ENCODE peak calls at places on chromosomes 11 and 22, in six cellular contexts. V, X, N, L, D and Y are unnamed samples. For H3K36me3, the result is how much of the 10 kb centered on the place peaks cover.

GRCh38 chr22:40322061-40322460 is 24.2 kb upstream of the ADSL start:
- DNase-seq in V (peak), X (no peak), N (no peak), L (no peak), D (no peak), Y (no peak)

GRCh38 chr11:40401132-40401853 is 1058.2 kb downstream of the LRRC4C start:
- DNase-seq in V (no peak), X (no peak), N (no peak), L (no peak), D (no peak), Y (no peak)

GRCh38 chr22:41947181-41948080 is 479 bp upstream of the CENPM start:
- DNase-seq in V (no peak), X (no peak), N (no peak), L (no peak), D (no peak), Y (no peak)

GRCh38 chr11:19817870-19818269 is 105.2 kb downstream of the NAV2 start:
- DNase-seq in V (no peak), X (no peak), N (no peak), L (no peak), D (no peak), Y (no peak)

GRCh38 chr22:39374191-39374590 is 24.4 kb downstream of the SYNGR1 start:
- DNase-seq in V (no peak), X (no peak), N (no peak), L (no peak), D (no peak), Y (no peak)

GRCh38 chr11:102387056-102387781 is 40.2 kb downstream of the BIRC2 start:
- DNase-seq in V (no peak), X (no peak), N (peak), L (no peak), D (no peak), Y (no peak)

GRCh38 chr11:117824571-117825537 is at the start of gene FXYD2:
- DNase-seq in V (peak), X (peak), N (no peak), L (no peak), D (no peak), Y (no peak)

GRCh38 chr22:36366291-36366708 is 21.5 kb downstream of the MYH9 start:
- DNase-seq in V (peak), X (no peak), N (no peak), L (no peak), D (no peak), Y (peak)

GRCh38 chr22:29308148-29308790 is 1.8 kb downstream of the GAS2L1 start:
- DNase-seq in V (no peak), X (no peak), N (no peak), L (no peak), D (no peak), Y (no peak)

GRCh38 chr11:68036717-68037239 is 2.0 kb upstream of the TCIRG1 start:
- DNase-seq in V (no peak), X (peak), N (no peak), L (peak), D (no peak), Y (peak)

GRCh38 chr11:102347526-102348331 is 715 bp downstream of the BIRC2 start:
- DNase-seq in V (peak), X (no peak), N (peak), L (no peak), D (peak), Y (peak)

GRCh38 chr11:45473491-45473890 is 187.3 kb upstream of the SYT13 start:
- DNase-seq in V (no peak), X (no peak), N (no peak), L (no peak), D (no peak), Y (no peak)
- H3K4me3 ChIP-seq in V (no peak), X (no peak), N (no peak), L (no peak), D (no peak), Y (no peak)

GRCh38 chr11:70281114-70281729 is 10.7 kb downstream of the PPFIA1 start:
- DNase-seq in V (peak), X (no peak), N (peak), L (no peak), D (no peak), Y (peak)
- H3K36me3 ChIP-seq in V (under half), X (under half), N (under half), L (under half), D (under half), Y (under half)

DNA sequence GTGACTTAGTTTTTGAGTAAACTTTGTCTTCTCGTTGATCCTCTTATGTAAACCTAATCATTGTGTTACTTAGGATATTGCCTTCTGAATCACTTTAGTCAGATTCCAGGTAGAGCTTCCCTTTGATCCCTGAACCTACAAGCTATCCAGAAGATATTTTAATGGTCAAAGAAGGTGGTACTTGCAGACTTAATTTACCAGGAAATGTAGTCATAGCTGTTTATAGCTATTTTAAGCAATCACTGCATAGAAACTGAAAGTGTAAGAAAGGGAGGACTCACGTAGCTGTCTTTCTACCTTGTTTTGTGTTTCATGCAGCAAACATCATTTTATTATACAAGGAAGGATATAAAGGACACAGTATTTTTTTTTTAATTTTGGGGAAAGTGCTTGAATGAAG is 189.5 kb downstream of the DDX10 start:
- DNase-seq in V (no peak), X (no peak), N (no peak), L (no peak), D (no peak), Y (no peak)
- H3K4me3 ChIP-seq in V (no peak), X (no peak), N (peak), L (no peak), D (no peak), Y (no peak)

GRCh38 chr22:46869848-46870441 is 107.5 kb downstream of the TBC1D22A start:
- DNase-seq in V (peak), X (no peak), N (no peak), L (no peak), D (no peak), Y (no peak)
- H3K36me3 ChIP-seq in V (under half), X (under half), N (under half), L (under half), D (under half), Y (under half)

GRCh38 chr11:57458060-57458409 is 2.3 kb upstream of the RTN4RL2 start:
- DNase-seq in V (no peak), X (no peak), N (no peak), L (no peak), D (no peak), Y (peak)
- H3K4me3 ChIP-seq in V (no peak), X (peak), N (no peak), L (peak), D (peak), Y (peak)

GRCh38 chr22:37870273-37870672 is 21.1 kb downstream of the EIF3L start:
- DNase-seq in V (no peak), X (no peak), N (no peak), L (no peak), D (no peak), Y (no peak)
- H3K36me3 ChIP-seq in V (under half), X (under half), N (half or more), L (under half), D (under half), Y (under half)

GRCh38 chr11:72069200-72069599 is 11.1 kb downstream of the NUMA1 start:
- DNase-seq in V (no peak), X (no peak), N (peak), L (no peak), D (no peak), Y (no peak)
- H3K4me3 ChIP-seq in V (peak), X (no peak), N (peak), L (no peak), D (no peak), Y (no peak)

GRCh38 chr11:72824811-72825505 is 10.7 kb downstream of the ATG16L2 start:
- DNase-seq in V (no peak), X (no peak), N (no peak), L (no peak), D (no peak), Y (no peak)
- H3K36me3 ChIP-seq in V (under half), X (under half), N (under half), L (under half), D (under half), Y (under half)